ENCODE peak calls at places on chromosome 16, in eight cellular contexts. One of them, this sample, is unnamed.
A peak's percentile ranks its signal among the peaks of the same experiment; 100 is the strongest.

GRCh38 chr16:71626858-71627213 is 852 bp downstream of the MARVELD3 start:
- DNase-seq in tibial nerve: no peak
- DNase-seq in stomach: peak; percentile 36
- DNase-seq in endothelial cell of umbilical vein: no peak
- DNase-seq in lower leg skin: no peak
- DNase-seq in ovary: peak; percentile 26
- DNase-seq in breast epithelium: no peak
- DNase-seq in uterus: no peak
- DNase-seq in this sample: no peak

GRCh38 chr16:88456356-88457292 is 3.5 kb downstream of the ZFPM1 start:
- DNase-seq in tibial nerve: no peak
- DNase-seq in lower leg skin: no peak
- DNase-seq in endothelial cell of umbilical vein: no peak
- DNase-seq in ovary: no peak
- DNase-seq in uterus: no peak
- DNase-seq in stomach: no peak
- DNase-seq in breast epithelium: no peak
- DNase-seq in this sample: no peak

GRCh38 chr16:17211797-17212196 is 259.0 kb downstream of the XYLT1 start:
- DNase-seq in tibial nerve: no peak
- DNase-seq in ovary: no peak
- DNase-seq in lower leg skin: no peak
- DNase-seq in stomach: no peak
- DNase-seq in uterus: no peak
- DNase-seq in endothelial cell of umbilical vein: no peak
- DNase-seq in breast epithelium: no peak
- DNase-seq in this sample: no peak

GRCh38 chr16:19071811-19072777 is 4.7 kb downstream of the COQ7 start:
- DNase-seq in breast epithelium: no peak
- DNase-seq in lower leg skin: peak; percentile 30
- DNase-seq in stomach: peak; percentile 70
- DNase-seq in ovary: no peak
- DNase-seq in endothelial cell of umbilical vein: peak; percentile 70
- DNase-seq in tibial nerve: peak; percentile 30
- DNase-seq in uterus: no peak
- DNase-seq in this sample: no peak

GRCh38 chr16:79949417-79949816 is 348.9 kb upstream of the MAF start:
- DNase-seq in ovary: no peak
- DNase-seq in breast epithelium: no peak
- DNase-seq in tibial nerve: no peak
- DNase-seq in uterus: no peak
- DNase-seq in stomach: no peak
- DNase-seq in endothelial cell of umbilical vein: no peak
- DNase-seq in lower leg skin: no peak
- DNase-seq in this sample: no peak

GRCh38 chr16:30740364-30741251 is 7.6 kb upstream of the PHKG2 start:
- DNase-seq in uterus: peak; percentile 64
- DNase-seq in ovary: peak; percentile 77
- DNase-seq in breast epithelium: peak; percentile 96
- DNase-seq in stomach: peak; percentile 95
- DNase-seq in lower leg skin: peak; percentile 96
- DNase-seq in endothelial cell of umbilical vein: peak; percentile 19
- DNase-seq in tibial nerve: peak; percentile 88
- DNase-seq in this sample: peak; percentile 93

GRCh38 chr16:50448522-50448921 is 79.7 kb upstream of the BRD7 start:
- DNase-seq in endothelial cell of umbilical vein: no peak
- DNase-seq in stomach: no peak
- DNase-seq in breast epithelium: no peak
- DNase-seq in ovary: no peak
- DNase-seq in uterus: no peak
- DNase-seq in tibial nerve: no peak
- DNase-seq in lower leg skin: no peak
- DNase-seq in this sample: no peak

GRCh38 chr16:87671221-87671620 is 68.9 kb downstream of the JPH3 start:
- DNase-seq in ovary: no peak
- DNase-seq in uterus: no peak
- DNase-seq in stomach: no peak
- DNase-seq in breast epithelium: no peak
- DNase-seq in endothelial cell of umbilical vein: no peak
- DNase-seq in lower leg skin: no peak
- DNase-seq in tibial nerve: no peak
- DNase-seq in this sample: no peak

GRCh38 chr16:85421338-85422123 is 191.6 kb upstream of the GSE1 start:
- DNase-seq in uterus: peak; percentile 19
- DNase-seq in endothelial cell of umbilical vein: no peak
- DNase-seq in breast epithelium: no peak
- DNase-seq in stomach: no peak
- DNase-seq in tibial nerve: no peak
- DNase-seq in ovary: peak; percentile 10
- DNase-seq in lower leg skin: no peak
- DNase-seq in this sample: no peak

GRCh38 chr16:63038563-63039131 is 1002.4 kb upstream of the CDH8 start:
- DNase-seq in ovary: no peak
- DNase-seq in stomach: no peak
- DNase-seq in tibial nerve: no peak
- DNase-seq in endothelial cell of umbilical vein: no peak
- DNase-seq in lower leg skin: no peak
- DNase-seq in breast epithelium: no peak
- DNase-seq in uterus: no peak
- DNase-seq in this sample: no peak

GRCh38 chr16:17125671-17126070 is 345.1 kb downstream of the XYLT1 start:
- DNase-seq in breast epithelium: no peak
- DNase-seq in uterus: no peak
- DNase-seq in tibial nerve: no peak
- DNase-seq in ovary: no peak
- DNase-seq in endothelial cell of umbilical vein: no peak
- DNase-seq in lower leg skin: no peak
- DNase-seq in stomach: no peak
- DNase-seq in this sample: no peak

DNA sequence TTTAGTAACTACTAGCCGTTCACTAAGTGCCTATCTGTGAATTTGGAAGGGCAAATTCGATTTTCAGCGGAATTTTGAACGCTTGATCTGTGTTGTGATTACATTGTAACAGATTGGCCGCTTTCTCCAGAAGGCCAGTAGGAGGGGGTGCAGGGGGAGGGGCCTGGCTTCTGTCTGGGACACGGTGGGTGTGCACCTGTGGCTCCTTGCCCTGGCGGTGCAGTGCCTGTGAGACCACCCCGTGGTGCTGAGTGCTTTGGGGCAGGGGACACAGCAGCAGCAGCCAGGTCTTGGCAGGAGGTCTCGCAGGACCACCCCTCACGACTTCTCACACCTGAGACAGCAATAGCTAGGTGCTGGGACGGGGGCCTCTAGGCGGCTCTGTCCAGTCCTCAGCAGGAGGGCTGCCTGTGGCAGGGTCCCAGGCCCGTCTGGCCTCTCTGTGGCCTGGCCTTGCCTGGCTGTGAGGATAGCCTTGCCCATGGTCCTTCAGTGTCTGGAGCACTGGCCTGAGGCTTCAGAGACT is 1.8 kb downstream of the UBE2I start:
- DNase-seq in lower leg skin: no peak
- DNase-seq in breast epithelium: no peak
- DNase-seq in uterus: no peak
- DNase-seq in stomach: no peak
- DNase-seq in endothelial cell of umbilical vein: peak; percentile 21
- DNase-seq in tibial nerve: no peak
- DNase-seq in ovary: no peak
- DNase-seq in this sample: no peak
- TF ChIP-seq POLR2A in lower leg skin: no peak
- TF ChIP-seq POLR2A in breast epithelium: no peak
- TF ChIP-seq POLR2A in uterus: no peak
- TF ChIP-seq POLR2A in stomach: no peak
- TF ChIP-seq POLR2A in endothelial cell of umbilical vein: no peak
- TF ChIP-seq POLR2A in tibial nerve: no peak
- TF ChIP-seq POLR2A in ovary: no peak
- TF ChIP-seq POLR2A in this sample: no peak

DNA sequence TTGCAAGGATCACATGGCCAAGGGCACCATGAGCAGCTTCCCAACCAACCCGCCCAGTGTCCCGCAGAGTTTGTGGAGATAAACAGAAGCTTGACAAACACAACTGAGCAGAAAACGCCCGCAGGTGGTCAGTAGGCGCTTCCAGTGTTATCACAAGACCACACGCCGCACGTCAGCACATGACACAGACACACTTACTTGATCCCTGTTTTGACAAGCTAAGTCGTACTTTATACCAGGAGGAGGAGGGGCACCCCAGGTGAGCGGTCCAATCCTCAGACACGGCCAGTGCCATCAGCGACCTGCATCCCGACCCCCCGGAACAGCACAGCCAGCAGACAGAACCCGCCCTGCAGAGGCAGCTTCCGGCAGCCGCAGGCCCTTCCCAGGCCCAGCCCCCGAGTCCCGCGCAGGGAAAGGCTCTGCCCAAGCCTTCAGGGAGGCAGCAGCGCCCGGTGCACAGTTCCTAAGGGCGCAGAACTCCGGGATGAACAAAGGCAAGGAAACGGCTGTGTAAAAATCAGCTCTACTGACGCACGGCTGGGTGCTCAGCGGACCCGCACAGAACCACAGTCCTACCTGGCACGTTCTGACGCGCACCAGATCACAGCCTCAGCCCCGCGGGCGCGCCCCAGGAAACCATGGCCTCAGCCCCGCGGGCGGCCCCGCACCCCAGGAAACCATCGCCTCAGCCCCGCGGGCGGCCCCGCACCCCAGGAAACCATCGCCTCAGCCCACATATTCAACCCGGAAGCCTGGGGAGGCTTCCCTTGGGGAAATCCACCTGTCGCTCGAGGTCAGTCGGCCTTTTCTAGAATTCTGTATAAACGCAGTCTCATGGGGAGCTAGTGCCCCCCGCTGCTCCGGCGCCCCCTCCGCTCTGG is 27.8 kb downstream of the AXIN1 start:
- DNase-seq in endothelial cell of umbilical vein: no peak
- DNase-seq in breast epithelium: no peak
- DNase-seq in tibial nerve: no peak
- DNase-seq in stomach: no peak
- DNase-seq in uterus: no peak
- DNase-seq in lower leg skin: peak; percentile 26
- DNase-seq in ovary: no peak
- DNase-seq in this sample: no peak
- TF ChIP-seq POLR2A in endothelial cell of umbilical vein: no peak
- TF ChIP-seq POLR2A in breast epithelium: no peak
- TF ChIP-seq POLR2A in tibial nerve: no peak
- TF ChIP-seq POLR2A in stomach: no peak
- TF ChIP-seq POLR2A in uterus: no peak
- TF ChIP-seq POLR2A in lower leg skin: no peak
- TF ChIP-seq POLR2A in ovary: no peak
- TF ChIP-seq POLR2A in this sample: no peak

GRCh38 chr16:55905651-55906050 is 30.5 kb upstream of the CES5A start:
- DNase-seq in stomach: no peak
- DNase-seq in breast epithelium: no peak
- DNase-seq in endothelial cell of umbilical vein: no peak
- DNase-seq in lower leg skin: no peak
- DNase-seq in ovary: no peak
- DNase-seq in uterus: no peak
- DNase-seq in tibial nerve: no peak
- DNase-seq in this sample: no peak

GRCh38 chr16:55907661-55908060 is 32.5 kb upstream of the CES5A start:
- DNase-seq in uterus: no peak
- DNase-seq in tibial nerve: no peak
- DNase-seq in endothelial cell of umbilical vein: no peak
- DNase-seq in stomach: no peak
- DNase-seq in ovary: no peak
- DNase-seq in lower leg skin: no peak
- DNase-seq in breast epithelium: no peak
- DNase-seq in this sample: no peak

GRCh38 chr16:55911616-55912015 is 36.4 kb upstream of the CES5A start:
- DNase-seq in breast epithelium: no peak
- DNase-seq in uterus: no peak
- DNase-seq in lower leg skin: no peak
- DNase-seq in stomach: no peak
- DNase-seq in tibial nerve: no peak
- DNase-seq in ovary: no peak
- DNase-seq in endothelial cell of umbilical vein: no peak
- DNase-seq in this sample: no peak

GRCh38 chr16:55909876-55910275 is 34.7 kb upstream of the CES5A start:
- DNase-seq in endothelial cell of umbilical vein: no peak
- DNase-seq in stomach: no peak
- DNase-seq in ovary: no peak
- DNase-seq in lower leg skin: no peak
- DNase-seq in uterus: no peak
- DNase-seq in breast epithelium: no peak
- DNase-seq in tibial nerve: no peak
- DNase-seq in this sample: no peak

DNA sequence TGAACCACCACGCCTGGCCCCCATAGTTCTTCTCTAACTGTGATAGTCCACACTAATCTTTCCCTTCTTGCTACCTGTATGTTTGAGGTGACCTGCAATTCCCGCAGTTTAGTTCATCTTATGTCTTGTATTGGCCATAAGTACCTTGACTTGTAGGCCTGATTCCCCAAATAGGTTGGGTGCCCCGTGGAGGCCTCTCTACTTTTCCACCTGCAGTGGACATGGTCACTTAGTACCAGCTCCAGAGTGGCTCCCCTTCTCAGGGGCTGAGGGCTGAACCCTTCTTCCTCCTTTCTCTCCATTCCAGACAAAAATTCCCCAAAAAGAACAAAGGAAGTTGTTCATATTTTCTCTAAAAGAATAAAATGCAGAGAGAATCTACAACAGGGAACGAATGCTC is 33.5 kb upstream of the CES5A start:
- DNase-seq in tibial nerve: no peak
- DNase-seq in lower leg skin: no peak
- DNase-seq in stomach: no peak
- DNase-seq in endothelial cell of umbilical vein: no peak
- DNase-seq in uterus: no peak
- DNase-seq in breast epithelium: no peak
- DNase-seq in ovary: no peak
- DNase-seq in this sample: no peak
- TF ChIP-seq POLR2A in tibial nerve: no peak
- TF ChIP-seq POLR2A in lower leg skin: no peak
- TF ChIP-seq POLR2A in stomach: no peak
- TF ChIP-seq POLR2A in endothelial cell of umbilical vein: no peak
- TF ChIP-seq POLR2A in uterus: no peak
- TF ChIP-seq POLR2A in breast epithelium: no peak
- TF ChIP-seq POLR2A in ovary: no peak
- TF ChIP-seq POLR2A in this sample: no peak

GRCh38 chr16:1782408-1783247 is at the start of the genes NUBP2 and SPSB3:
- DNase-seq in stomach: peak; percentile 100
- DNase-seq in tibial nerve: peak; percentile 97
- DNase-seq in uterus: peak; percentile 100
- DNase-seq in breast epithelium: peak; percentile 100
- DNase-seq in lower leg skin: peak; percentile 100
- DNase-seq in endothelial cell of umbilical vein: peak; percentile 100
- DNase-seq in ovary: peak; percentile 100
- DNase-seq in this sample: peak; percentile 100

GRCh38 chr16:1780677-1781072 is 1.7 kb downstream of the SPSB3 start:
- DNase-seq in lower leg skin: no peak
- DNase-seq in endothelial cell of umbilical vein: no peak
- DNase-seq in ovary: no peak
- DNase-seq in tibial nerve: no peak
- DNase-seq in stomach: no peak
- DNase-seq in uterus: no peak
- DNase-seq in breast epithelium: no peak
- DNase-seq in this sample: no peak

GRCh38 chr16:1781254-1781653 is 1.1 kb downstream of the SPSB3 start:
- DNase-seq in endothelial cell of umbilical vein: no peak
- DNase-seq in uterus: no peak
- DNase-seq in breast epithelium: no peak
- DNase-seq in lower leg skin: no peak
- DNase-seq in stomach: no peak
- DNase-seq in ovary: no peak
- DNase-seq in tibial nerve: no peak
- DNase-seq in this sample: no peak

GRCh38 chr16:1779741-1780676 is 2.4 kb downstream of the SPSB3 start:
- DNase-seq in endothelial cell of umbilical vein: no peak
- DNase-seq in stomach: no peak
- DNase-seq in tibial nerve: no peak
- DNase-seq in uterus: no peak
- DNase-seq in breast epithelium: no peak
- DNase-seq in lower leg skin: no peak
- DNase-seq in ovary: no peak
- DNase-seq in this sample: no peak

GRCh38 chr16:1781758-1782407 is 488 bp downstream of the SPSB3 start:
- DNase-seq in lower leg skin: no peak
- DNase-seq in uterus: no peak
- DNase-seq in ovary: no peak
- DNase-seq in breast epithelium: no peak
- DNase-seq in endothelial cell of umbilical vein: peak; percentile 26
- DNase-seq in stomach: no peak
- DNase-seq in tibial nerve: no peak
- DNase-seq in this sample: peak; percentile 51
- TF ChIP-seq POLR2A in lower leg skin: no peak
- TF ChIP-seq POLR2A in uterus: no peak
- TF ChIP-seq POLR2A in ovary: no peak
- TF ChIP-seq POLR2A in breast epithelium: no peak
- TF ChIP-seq POLR2A in endothelial cell of umbilical vein: peak; percentile 41
- TF ChIP-seq POLR2A in stomach: no peak
- TF ChIP-seq POLR2A in tibial nerve: no peak
- TF ChIP-seq POLR2A in this sample: no peak

This sample was measured in H54.